ENCODE peak calls at places on chromosomes 16 and 17, in five cellular contexts. One of them, this sample, is unnamed.

GRCh38 chr17:57370583-57370982 is 114.3 kb downstream of the MSI2 start:
- DNase-seq in heart left ventricle: no peak
- DNase-seq in tibial artery: no peak
- DNase-seq in brain microvascular endothelial cell: no peak
- DNase-seq in tibial nerve: no peak
- DNase-seq in this sample: no peak

GRCh38 chr17:80795737-80796136 is 195.9 kb upstream of the CHMP6 start:
- DNase-seq in brain microvascular endothelial cell: no peak
- DNase-seq in tibial artery: no peak
- DNase-seq in heart left ventricle: peak; percentile 82
- DNase-seq in tibial nerve: no peak
- DNase-seq in this sample: no peak

GRCh38 chr16:27978876-27979275 is 84.6 kb downstream of the GSG1L start:
- DNase-seq in brain microvascular endothelial cell: no peak
- DNase-seq in heart left ventricle: no peak
- DNase-seq in tibial nerve: no peak
- DNase-seq in tibial artery: no peak
- DNase-seq in this sample: no peak

GRCh38 chr16:48384305-48384981 is 770 bp downstream of the SIAH1 start:
- DNase-seq in heart left ventricle: peak; percentile 71
- DNase-seq in tibial nerve: peak; percentile 35
- DNase-seq in brain microvascular endothelial cell: peak; percentile 20
- DNase-seq in tibial artery: peak; percentile 52
- DNase-seq in this sample: peak; percentile 80

GRCh38 chr17:1994707-1995106 is 30.4 kb downstream of the RTN4RL1 start:
- DNase-seq in heart left ventricle: no peak
- DNase-seq in brain microvascular endothelial cell: no peak
- DNase-seq in tibial artery: no peak
- DNase-seq in tibial nerve: no peak
- DNase-seq in this sample: no peak

GRCh38 chr17:28946239-28946638 is 5.1 kb downstream of the PHF12 start:
- DNase-seq in heart left ventricle: no peak
- DNase-seq in brain microvascular endothelial cell: peak; percentile 78
- DNase-seq in tibial artery: no peak
- DNase-seq in tibial nerve: no peak
- DNase-seq in this sample: no peak

GRCh38 chr17:61208301-61209098 is 191.1 kb upstream of the TBX2 start:
- DNase-seq in tibial nerve: no peak
- DNase-seq in brain microvascular endothelial cell: peak; percentile 1
- DNase-seq in tibial artery: no peak
- DNase-seq in heart left ventricle: peak; percentile 31
- DNase-seq in this sample: no peak

GRCh38 chr16:25707982-25708583 is 16.3 kb downstream of the HS3ST4 start:
- DNase-seq in brain microvascular endothelial cell: no peak
- DNase-seq in tibial nerve: no peak
- DNase-seq in tibial artery: no peak
- DNase-seq in heart left ventricle: no peak
- DNase-seq in this sample: peak; percentile 41

GRCh38 chr17:7041607-7042506 is 2.0 kb downstream of the SLC16A11 start:
- DNase-seq in heart left ventricle: no peak
- DNase-seq in tibial artery: no peak
- DNase-seq in tibial nerve: no peak
- DNase-seq in brain microvascular endothelial cell: no peak
- DNase-seq in this sample: peak; percentile 63

GRCh38 chr16:73028263-73028662 is 19.7 kb downstream of the ZFHX3 start:
- DNase-seq in tibial artery: no peak
- DNase-seq in brain microvascular endothelial cell: no peak
- DNase-seq in tibial nerve: no peak
- DNase-seq in heart left ventricle: no peak
- DNase-seq in this sample: no peak

GRCh38 chr17:58710948-58711552 is 18.6 kb downstream of the RAD51C start:
- DNase-seq in tibial nerve: peak; percentile 88
- DNase-seq in brain microvascular endothelial cell: peak; percentile 62
- DNase-seq in tibial artery: no peak
- DNase-seq in heart left ventricle: no peak
- DNase-seq in this sample: peak; percentile 40

GRCh38 chr17:4074831-4075495 is 67.9 kb downstream of the ZZEF1 start:
- DNase-seq in tibial nerve: no peak
- DNase-seq in tibial artery: no peak
- DNase-seq in brain microvascular endothelial cell: no peak
- DNase-seq in heart left ventricle: no peak
- DNase-seq in this sample: peak; percentile 61

GRCh38 chr16:50273888-50274770 is 7.8 kb downstream of the ADCY7 start:
- DNase-seq in brain microvascular endothelial cell: no peak
- DNase-seq in heart left ventricle: peak; percentile 51
- DNase-seq in tibial artery: no peak
- DNase-seq in tibial nerve: no peak
- DNase-seq in this sample: peak; percentile 89

GRCh38 chr16:78127130-78127529 is 27.7 kb downstream of the WWOX start:
- DNase-seq in tibial artery: no peak
- DNase-seq in tibial nerve: no peak
- DNase-seq in brain microvascular endothelial cell: peak; percentile 3
- DNase-seq in heart left ventricle: no peak
- DNase-seq in this sample: no peak

GRCh38 chr16:54928016-54928356 is 2.7 kb upstream of the IRX5 start:
- DNase-seq in tibial nerve: no peak
- DNase-seq in brain microvascular endothelial cell: no peak
- DNase-seq in tibial artery: no peak
- DNase-seq in heart left ventricle: no peak
- DNase-seq in this sample: no peak

GRCh38 chr17:57921342-57921741 is 33.9 kb downstream of the CUEDC1 start:
- DNase-seq in brain microvascular endothelial cell: no peak
- DNase-seq in tibial artery: peak; percentile 68
- DNase-seq in heart left ventricle: peak; percentile 67
- DNase-seq in tibial nerve: peak; percentile 43
- DNase-seq in this sample: no peak

GRCh38 chr17:46974086-46974485 is 5.0 kb downstream of the RPRML start:
- DNase-seq in tibial artery: no peak
- DNase-seq in tibial nerve: no peak
- DNase-seq in brain microvascular endothelial cell: no peak
- DNase-seq in heart left ventricle: no peak
- DNase-seq in this sample: no peak

GRCh38 chr16:85891033-85891775 is 7.8 kb upstream of the IRF8 start:
- DNase-seq in brain microvascular endothelial cell: peak; percentile 31
- DNase-seq in tibial nerve: no peak
- DNase-seq in tibial artery: no peak
- DNase-seq in heart left ventricle: no peak
- DNase-seq in this sample: no peak

GRCh38 chr16:74320707-74321106 is 24.1 kb downstream of the PSMD7 start:
- DNase-seq in tibial artery: no peak
- DNase-seq in brain microvascular endothelial cell: no peak
- DNase-seq in tibial nerve: no peak
- DNase-seq in heart left ventricle: peak; percentile 47
- DNase-seq in this sample: no peak

GRCh38 chr17:21278304-21279197 is 6.0 kb upstream of the MAP2K3 start:
- DNase-seq in heart left ventricle: no peak
- DNase-seq in brain microvascular endothelial cell: no peak
- DNase-seq in tibial artery: peak; percentile 52
- DNase-seq in tibial nerve: peak; percentile 47
- DNase-seq in this sample: no peak

GRCh38 chr16:72927199-72928088 is 120.5 kb downstream of the ZFHX3 start:
- DNase-seq in tibial nerve: no peak
- DNase-seq in heart left ventricle: no peak
- DNase-seq in brain microvascular endothelial cell: peak; percentile 53
- DNase-seq in tibial artery: no peak
- DNase-seq in this sample: no peak

GRCh38 chr17:48647103-48647963 is 21.2 kb upstream of the HOXB9 start:
- DNase-seq in tibial nerve: no peak
- DNase-seq in tibial artery: no peak
- DNase-seq in heart left ventricle: no peak
- DNase-seq in brain microvascular endothelial cell: no peak
- DNase-seq in this sample: no peak

GRCh38 chr16:70157477-70158260 is 15.9 kb upstream of the CLEC18C start:
- DNase-seq in tibial artery: no peak
- DNase-seq in tibial nerve: no peak
- DNase-seq in heart left ventricle: no peak
- DNase-seq in brain microvascular endothelial cell: no peak
- DNase-seq in this sample: peak; percentile 26

GRCh38 chr17:74241434-74241833 is 28.1 kb downstream of the TTYH2 start:
- DNase-seq in heart left ventricle: peak; percentile 65
- DNase-seq in tibial nerve: peak; percentile 14
- DNase-seq in tibial artery: peak; percentile 33
- DNase-seq in brain microvascular endothelial cell: no peak
- DNase-seq in this sample: no peak

GRCh38 chr17:82405051-82405450 is 13.1 kb upstream of the HEXD start:
- DNase-seq in heart left ventricle: no peak
- DNase-seq in brain microvascular endothelial cell: no peak
- DNase-seq in tibial artery: no peak
- DNase-seq in tibial nerve: no peak
- DNase-seq in this sample: no peak

GRCh38 chr17:3474212-3474611 is 1.6 kb upstream of the ASPA start:
- DNase-seq in heart left ventricle: no peak
- DNase-seq in tibial artery: no peak
- DNase-seq in tibial nerve: no peak
- DNase-seq in brain microvascular endothelial cell: no peak
- DNase-seq in this sample: no peak

GRCh38 chr17:43636446-43636845 is 25.3 kb downstream of the MEOX1 start:
- DNase-seq in brain microvascular endothelial cell: no peak
- DNase-seq in tibial nerve: no peak
- DNase-seq in tibial artery: no peak
- DNase-seq in heart left ventricle: no peak
- DNase-seq in this sample: no peak

GRCh38 chr17:74749262-74750038 is 1.0 kb downstream of the NHERF1 start:
- DNase-seq in brain microvascular endothelial cell: no peak
- DNase-seq in tibial artery: no peak
- DNase-seq in tibial nerve: no peak
- DNase-seq in heart left ventricle: peak; percentile 57
- DNase-seq in this sample: peak; percentile 62

GRCh38 chr17:65345261-65346060 is 208.3 kb downstream of the RGS9 start:
- DNase-seq in tibial artery: no peak
- DNase-seq in heart left ventricle: no peak
- DNase-seq in brain microvascular endothelial cell: peak; percentile 73
- DNase-seq in tibial nerve: no peak
- DNase-seq in this sample: no peak

GRCh38 chr17:51572115-51572514 is 311.8 kb downstream of the UTP18 start:
- DNase-seq in tibial artery: no peak
- DNase-seq in heart left ventricle: no peak
- DNase-seq in tibial nerve: no peak
- DNase-seq in brain microvascular endothelial cell: no peak
- DNase-seq in this sample: no peak

DNA sequence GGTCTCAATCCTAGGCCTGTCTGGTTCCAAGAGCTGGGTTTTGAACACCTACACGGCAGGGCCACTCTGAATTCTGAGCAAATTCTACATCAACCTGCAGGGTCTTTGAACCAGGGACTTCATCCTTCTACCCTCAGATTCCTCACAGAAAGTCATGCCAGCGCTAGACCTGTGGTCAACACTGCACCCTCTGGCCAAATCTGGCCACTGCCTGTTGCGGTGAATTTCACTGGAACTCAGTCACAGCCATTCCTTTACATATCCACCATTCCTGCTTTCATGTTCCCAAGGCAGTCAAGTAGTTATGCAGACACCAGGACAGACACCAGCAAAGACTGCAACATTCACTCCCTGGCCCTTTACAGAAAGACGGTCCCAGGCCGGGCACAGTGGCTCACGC is 144.6 kb downstream of the C16orf95 start:
- DNase-seq in brain microvascular endothelial cell: no peak
- DNase-seq in heart left ventricle: no peak
- DNase-seq in tibial nerve: no peak
- DNase-seq in tibial artery: no peak
- DNase-seq in this sample: no peak
- TF ChIP-seq CTCF in brain microvascular endothelial cell: peak; percentile 58
- TF ChIP-seq CTCF in heart left ventricle: no peak
- TF ChIP-seq CTCF in tibial nerve: peak; percentile 13
- TF ChIP-seq CTCF in tibial artery: no peak
- TF ChIP-seq CTCF in this sample: no peak

GRCh38 chr17:39981207-39982068 is 831 bp downstream of the PSMD3 start:
- DNase-seq in brain microvascular endothelial cell: no peak
- DNase-seq in tibial nerve: no peak
- DNase-seq in tibial artery: no peak
- DNase-seq in heart left ventricle: no peak
- DNase-seq in this sample: no peak
- TF ChIP-seq CTCF in brain microvascular endothelial cell: peak; percentile 22
- TF ChIP-seq CTCF in tibial nerve: no peak
- TF ChIP-seq CTCF in tibial artery: no peak
- TF ChIP-seq CTCF in heart left ventricle: no peak
- TF ChIP-seq CTCF in this sample: peak; percentile 0

DNA sequence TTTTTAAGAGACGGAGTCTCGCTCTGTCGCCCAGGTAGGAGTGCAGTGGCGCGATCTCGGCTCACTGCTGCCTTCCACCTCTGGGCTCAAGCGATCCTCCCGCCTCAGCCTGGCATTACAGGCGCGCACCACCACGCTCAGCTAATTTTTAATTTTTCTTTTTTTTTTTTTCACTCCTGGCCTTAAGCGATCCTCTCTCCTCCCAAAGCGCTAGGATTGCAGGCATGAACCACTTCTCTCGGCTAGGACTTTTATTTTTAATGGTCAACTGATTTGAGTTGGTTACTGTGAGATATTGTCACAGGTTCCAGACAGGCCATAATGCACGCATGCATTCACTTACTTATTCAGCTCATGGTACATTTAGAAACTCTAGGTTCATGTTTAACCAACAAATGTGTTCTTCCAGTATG is 888 bp downstream of the PIGW start:
- DNase-seq in brain microvascular endothelial cell: no peak
- DNase-seq in tibial nerve: no peak
- DNase-seq in heart left ventricle: no peak
- DNase-seq in tibial artery: no peak
- DNase-seq in this sample: no peak
- TF ChIP-seq CTCF in brain microvascular endothelial cell: no peak
- TF ChIP-seq CTCF in tibial nerve: no peak
- TF ChIP-seq CTCF in heart left ventricle: no peak
- TF ChIP-seq CTCF in tibial artery: no peak
- TF ChIP-seq CTCF in this sample: no peak

GRCh38 chr17:42519546-42520444 is 16.2 kb upstream of the NAGLU start:
- DNase-seq in brain microvascular endothelial cell: peak; percentile 96
- DNase-seq in heart left ventricle: peak; percentile 94
- DNase-seq in tibial artery: peak; percentile 98
- DNase-seq in tibial nerve: peak; percentile 98
- DNase-seq in this sample: no peak

GRCh38 chr17:42521036-42521435 is 15.0 kb upstream of the NAGLU start:
- DNase-seq in brain microvascular endothelial cell: no peak
- DNase-seq in heart left ventricle: no peak
- DNase-seq in tibial nerve: no peak
- DNase-seq in tibial artery: no peak
- DNase-seq in this sample: no peak

GRCh38 chr17:42518755-42519545 is 17.1 kb upstream of the NAGLU start:
- DNase-seq in heart left ventricle: peak; percentile 73
- DNase-seq in tibial nerve: peak; percentile 58
- DNase-seq in brain microvascular endothelial cell: peak; percentile 24
- DNase-seq in tibial artery: no peak
- DNase-seq in this sample: no peak

GRCh38 chr17:42521666-42522262 is 14.3 kb upstream of the NAGLU start:
- DNase-seq in brain microvascular endothelial cell: no peak
- DNase-seq in tibial artery: no peak
- DNase-seq in heart left ventricle: no peak
- DNase-seq in tibial nerve: no peak
- DNase-seq in this sample: no peak

DNA sequence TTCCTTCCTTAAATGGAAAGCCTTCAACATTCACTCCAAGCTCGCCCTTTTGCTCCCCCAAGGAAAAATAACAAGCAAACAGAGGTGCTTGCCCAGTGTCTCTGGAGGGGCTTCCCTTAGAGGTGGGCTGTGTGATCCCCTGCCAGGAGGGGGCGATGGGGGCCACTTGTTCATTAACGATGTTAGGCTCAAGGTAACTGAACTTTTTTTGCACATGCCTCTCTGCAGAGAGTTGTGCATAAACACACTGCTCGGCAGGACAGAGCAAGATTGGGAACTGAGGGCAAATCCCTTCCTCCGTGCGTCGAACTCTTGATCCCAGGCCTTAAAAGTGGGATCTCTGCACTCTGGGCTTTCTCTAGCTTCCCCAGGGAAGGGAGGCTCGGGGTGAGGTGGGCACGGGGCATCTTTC is 15.5 kb upstream of the NAGLU start:
- DNase-seq in heart left ventricle: no peak
- DNase-seq in brain microvascular endothelial cell: peak; percentile 39
- DNase-seq in tibial artery: no peak
- DNase-seq in tibial nerve: no peak
- DNase-seq in this sample: no peak
- TF ChIP-seq CTCF in heart left ventricle: no peak
- TF ChIP-seq CTCF in brain microvascular endothelial cell: peak; percentile 51
- TF ChIP-seq CTCF in tibial artery: no peak
- TF ChIP-seq CTCF in tibial nerve: no peak
- TF ChIP-seq CTCF in this sample: no peak

This sample was measured in GM13976.